ENCODE peak calls at places on chromosomes 16 and 17, in ten cellular contexts. One of them, this sample, is unnamed.
A peak's percentile ranks its signal among the peaks of the same experiment; 100 is the strongest.

GRCh38 chr16:49649013-49649785 is 206.7 kb downstream of the ZNF423 start:
- DNase-seq in activated T-cell treated with anti-CD3 and anti-CD28 coated beads for 4 hours: no peak
- DNase-seq in HAP-1: no peak
- DNase-seq in neural progenitor cell: no peak
- DNase-seq in NCI-H446 treated with DMSO at 0.1 percent for 48 hours: no peak
- DNase-seq in SK-N-DZ: no peak
- DNase-seq in heart right ventricle: no peak
- DNase-seq in GM03348: no peak
- DNase-seq in NCI-H2081: no peak
- DNase-seq in stimulated activated CD4-positive, alpha-beta T cell treated with anti-CD3 and anti-CD28 coated beads, Interleukin-1b, Interleukin-23, amount 100 ng/mL, for 24 hours: no peak
- DNase-seq in this sample: no peak

GRCh38 chr17:72111374-72111773 is 9.4 kb upstream of the SOX9 start:
- DNase-seq in activated T-cell treated with anti-CD3 and anti-CD28 coated beads for 4 hours: no peak
- DNase-seq in HAP-1: no peak
- DNase-seq in neural progenitor cell: peak; percentile 37
- DNase-seq in NCI-H446 treated with DMSO at 0.1 percent for 48 hours: no peak
- DNase-seq in SK-N-DZ: peak; percentile 52
- DNase-seq in heart right ventricle: no peak
- DNase-seq in GM03348: no peak
- DNase-seq in NCI-H2081: peak; percentile 47
- DNase-seq in stimulated activated CD4-positive, alpha-beta T cell treated with anti-CD3 and anti-CD28 coated beads, Interleukin-1b, Interleukin-23, amount 100 ng/mL, for 24 hours: no peak
- DNase-seq in this sample: no peak

GRCh38 chr17:41885733-41886132 is 20.5 kb upstream of the KLHL11 start:
- DNase-seq in activated T-cell treated with anti-CD3 and anti-CD28 coated beads for 4 hours: no peak
- DNase-seq in HAP-1: no peak
- DNase-seq in neural progenitor cell: peak; percentile 90
- DNase-seq in NCI-H446 treated with DMSO at 0.1 percent for 48 hours: no peak
- DNase-seq in SK-N-DZ: no peak
- DNase-seq in heart right ventricle: no peak
- DNase-seq in GM03348: no peak
- DNase-seq in NCI-H2081: no peak
- DNase-seq in stimulated activated CD4-positive, alpha-beta T cell treated with anti-CD3 and anti-CD28 coated beads, Interleukin-1b, Interleukin-23, amount 100 ng/mL, for 24 hours: no peak
- DNase-seq in this sample: no peak

GRCh38 chr16:57958544-57958943 is 12.4 kb downstream of the CNGB1 start:
- DNase-seq in activated T-cell treated with anti-CD3 and anti-CD28 coated beads for 4 hours: no peak
- DNase-seq in HAP-1: no peak
- DNase-seq in neural progenitor cell: no peak
- DNase-seq in NCI-H446 treated with DMSO at 0.1 percent for 48 hours: no peak
- DNase-seq in SK-N-DZ: no peak
- DNase-seq in heart right ventricle: no peak
- DNase-seq in GM03348: no peak
- DNase-seq in NCI-H2081: no peak
- DNase-seq in stimulated activated CD4-positive, alpha-beta T cell treated with anti-CD3 and anti-CD28 coated beads, Interleukin-1b, Interleukin-23, amount 100 ng/mL, for 24 hours: no peak
- DNase-seq in this sample: no peak

GRCh38 chr16:4500283-4500682 is 24.1 kb downstream of the HMOX2 start:
- DNase-seq in activated T-cell treated with anti-CD3 and anti-CD28 coated beads for 4 hours: no peak
- DNase-seq in HAP-1: no peak
- DNase-seq in neural progenitor cell: no peak
- DNase-seq in NCI-H446 treated with DMSO at 0.1 percent for 48 hours: no peak
- DNase-seq in SK-N-DZ: no peak
- DNase-seq in heart right ventricle: no peak
- DNase-seq in GM03348: peak; percentile 86
- DNase-seq in NCI-H2081: no peak
- DNase-seq in stimulated activated CD4-positive, alpha-beta T cell treated with anti-CD3 and anti-CD28 coated beads, Interleukin-1b, Interleukin-23, amount 100 ng/mL, for 24 hours: no peak
- DNase-seq in this sample: no peak

GRCh38 chr17:54948380-54948779 is 20.1 kb downstream of the COX11 start:
- DNase-seq in activated T-cell treated with anti-CD3 and anti-CD28 coated beads for 4 hours: no peak
- DNase-seq in HAP-1: no peak
- DNase-seq in neural progenitor cell: no peak
- DNase-seq in NCI-H446 treated with DMSO at 0.1 percent for 48 hours: no peak
- DNase-seq in SK-N-DZ: no peak
- DNase-seq in heart right ventricle: no peak
- DNase-seq in GM03348: peak; percentile 79
- DNase-seq in NCI-H2081: no peak
- DNase-seq in stimulated activated CD4-positive, alpha-beta T cell treated with anti-CD3 and anti-CD28 coated beads, Interleukin-1b, Interleukin-23, amount 100 ng/mL, for 24 hours: no peak
- DNase-seq in this sample: no peak

GRCh38 chr16:2331199-2331931 is 9.2 kb downstream of the ABCA3 start:
- DNase-seq in activated T-cell treated with anti-CD3 and anti-CD28 coated beads for 4 hours: no peak
- DNase-seq in HAP-1: no peak
- DNase-seq in neural progenitor cell: no peak
- DNase-seq in NCI-H446 treated with DMSO at 0.1 percent for 48 hours: no peak
- DNase-seq in SK-N-DZ: no peak
- DNase-seq in heart right ventricle: no peak
- DNase-seq in GM03348: no peak
- DNase-seq in NCI-H2081: no peak
- DNase-seq in stimulated activated CD4-positive, alpha-beta T cell treated with anti-CD3 and anti-CD28 coated beads, Interleukin-1b, Interleukin-23, amount 100 ng/mL, for 24 hours: no peak
- DNase-seq in this sample: no peak

GRCh38 chr16:70808371-70808770 is 7.4 kb upstream of the VAC14 start:
- DNase-seq in activated T-cell treated with anti-CD3 and anti-CD28 coated beads for 4 hours: no peak
- DNase-seq in HAP-1: no peak
- DNase-seq in neural progenitor cell: no peak
- DNase-seq in NCI-H446 treated with DMSO at 0.1 percent for 48 hours: no peak
- DNase-seq in SK-N-DZ: no peak
- DNase-seq in heart right ventricle: no peak
- DNase-seq in GM03348: no peak
- DNase-seq in NCI-H2081: no peak
- DNase-seq in stimulated activated CD4-positive, alpha-beta T cell treated with anti-CD3 and anti-CD28 coated beads, Interleukin-1b, Interleukin-23, amount 100 ng/mL, for 24 hours: no peak
- DNase-seq in this sample: no peak

GRCh38 chr16:87016056-87016455 is 301.1 kb downstream of the C16orf95 start:
- DNase-seq in activated T-cell treated with anti-CD3 and anti-CD28 coated beads for 4 hours: no peak
- DNase-seq in HAP-1: no peak
- DNase-seq in neural progenitor cell: no peak
- DNase-seq in NCI-H446 treated with DMSO at 0.1 percent for 48 hours: no peak
- DNase-seq in SK-N-DZ: no peak
- DNase-seq in heart right ventricle: no peak
- DNase-seq in GM03348: no peak
- DNase-seq in NCI-H2081: no peak
- DNase-seq in stimulated activated CD4-positive, alpha-beta T cell treated with anti-CD3 and anti-CD28 coated beads, Interleukin-1b, Interleukin-23, amount 100 ng/mL, for 24 hours: no peak
- DNase-seq in this sample: no peak

GRCh38 chr16:69073181-69073669 is 32.2 kb upstream of the HAS3 start:
- DNase-seq in activated T-cell treated with anti-CD3 and anti-CD28 coated beads for 4 hours: no peak
- DNase-seq in HAP-1: no peak
- DNase-seq in neural progenitor cell: no peak
- DNase-seq in NCI-H446 treated with DMSO at 0.1 percent for 48 hours: no peak
- DNase-seq in SK-N-DZ: no peak
- DNase-seq in heart right ventricle: no peak
- DNase-seq in GM03348: peak; percentile 79
- DNase-seq in NCI-H2081: no peak
- DNase-seq in stimulated activated CD4-positive, alpha-beta T cell treated with anti-CD3 and anti-CD28 coated beads, Interleukin-1b, Interleukin-23, amount 100 ng/mL, for 24 hours: no peak
- DNase-seq in this sample: no peak

GRCh38 chr17:43613911-43614310 is 47.8 kb downstream of the MEOX1 start:
- DNase-seq in activated T-cell treated with anti-CD3 and anti-CD28 coated beads for 4 hours: no peak
- DNase-seq in HAP-1: no peak
- DNase-seq in neural progenitor cell: no peak
- DNase-seq in NCI-H446 treated with DMSO at 0.1 percent for 48 hours: no peak
- DNase-seq in SK-N-DZ: no peak
- DNase-seq in heart right ventricle: no peak
- DNase-seq in GM03348: no peak
- DNase-seq in NCI-H2081: no peak
- DNase-seq in stimulated activated CD4-positive, alpha-beta T cell treated with anti-CD3 and anti-CD28 coated beads, Interleukin-1b, Interleukin-23, amount 100 ng/mL, for 24 hours: no peak
- DNase-seq in this sample: no peak

GRCh38 chr16:56195151-56195550 is 3.9 kb downstream of the GNAO1 start:
- DNase-seq in activated T-cell treated with anti-CD3 and anti-CD28 coated beads for 4 hours: no peak
- DNase-seq in HAP-1: no peak
- DNase-seq in neural progenitor cell: no peak
- DNase-seq in NCI-H446 treated with DMSO at 0.1 percent for 48 hours: peak; percentile 4
- DNase-seq in SK-N-DZ: no peak
- DNase-seq in heart right ventricle: no peak
- DNase-seq in GM03348: no peak
- DNase-seq in NCI-H2081: no peak
- DNase-seq in stimulated activated CD4-positive, alpha-beta T cell treated with anti-CD3 and anti-CD28 coated beads, Interleukin-1b, Interleukin-23, amount 100 ng/mL, for 24 hours: no peak
- DNase-seq in this sample: no peak

GRCh38 chr17:8066841-8067775 is 20.4 kb downstream of the ALOX12B start:
- DNase-seq in activated T-cell treated with anti-CD3 and anti-CD28 coated beads for 4 hours: no peak
- DNase-seq in HAP-1: no peak
- DNase-seq in neural progenitor cell: peak; percentile 32
- DNase-seq in NCI-H446 treated with DMSO at 0.1 percent for 48 hours: no peak
- DNase-seq in SK-N-DZ: no peak
- DNase-seq in heart right ventricle: no peak
- DNase-seq in GM03348: no peak
- DNase-seq in NCI-H2081: no peak
- DNase-seq in stimulated activated CD4-positive, alpha-beta T cell treated with anti-CD3 and anti-CD28 coated beads, Interleukin-1b, Interleukin-23, amount 100 ng/mL, for 24 hours: no peak
- DNase-seq in this sample: no peak

GRCh38 chr17:45895304-45895968 is 1.1 kb downstream of the MAPT start:
- DNase-seq in activated T-cell treated with anti-CD3 and anti-CD28 coated beads for 4 hours: no peak
- DNase-seq in HAP-1: no peak
- DNase-seq in neural progenitor cell: peak; percentile 73
- DNase-seq in NCI-H446 treated with DMSO at 0.1 percent for 48 hours: peak; percentile 46
- DNase-seq in SK-N-DZ: peak; percentile 71
- DNase-seq in heart right ventricle: no peak
- DNase-seq in GM03348: no peak
- DNase-seq in NCI-H2081: peak; percentile 93
- DNase-seq in stimulated activated CD4-positive, alpha-beta T cell treated with anti-CD3 and anti-CD28 coated beads, Interleukin-1b, Interleukin-23, amount 100 ng/mL, for 24 hours: peak; percentile 1
- DNase-seq in this sample: no peak

GRCh38 chr17:29273924-29274323 is 20.0 kb downstream of the NUFIP2 start:
- DNase-seq in activated T-cell treated with anti-CD3 and anti-CD28 coated beads for 4 hours: no peak
- DNase-seq in HAP-1: no peak
- DNase-seq in neural progenitor cell: no peak
- DNase-seq in NCI-H446 treated with DMSO at 0.1 percent for 48 hours: no peak
- DNase-seq in SK-N-DZ: no peak
- DNase-seq in heart right ventricle: no peak
- DNase-seq in GM03348: no peak
- DNase-seq in NCI-H2081: no peak
- DNase-seq in stimulated activated CD4-positive, alpha-beta T cell treated with anti-CD3 and anti-CD28 coated beads, Interleukin-1b, Interleukin-23, amount 100 ng/mL, for 24 hours: no peak
- DNase-seq in this sample: no peak

GRCh38 chr16:23496826-23497542 is 13.3 kb downstream of the GGA2 start:
- DNase-seq in activated T-cell treated with anti-CD3 and anti-CD28 coated beads for 4 hours: no peak
- DNase-seq in HAP-1: no peak
- DNase-seq in neural progenitor cell: no peak
- DNase-seq in NCI-H446 treated with DMSO at 0.1 percent for 48 hours: no peak
- DNase-seq in SK-N-DZ: no peak
- DNase-seq in heart right ventricle: no peak
- DNase-seq in GM03348: peak; percentile 82
- DNase-seq in NCI-H2081: no peak
- DNase-seq in stimulated activated CD4-positive, alpha-beta T cell treated with anti-CD3 and anti-CD28 coated beads, Interleukin-1b, Interleukin-23, amount 100 ng/mL, for 24 hours: no peak
- DNase-seq in this sample: no peak

GRCh38 chr17:77942111-77942988 is 16.2 kb upstream of the TNRC6C start:
- DNase-seq in activated T-cell treated with anti-CD3 and anti-CD28 coated beads for 4 hours: no peak
- DNase-seq in HAP-1: no peak
- DNase-seq in neural progenitor cell: peak; percentile 53
- DNase-seq in NCI-H446 treated with DMSO at 0.1 percent for 48 hours: no peak
- DNase-seq in SK-N-DZ: no peak
- DNase-seq in heart right ventricle: peak; percentile 18
- DNase-seq in GM03348: no peak
- DNase-seq in NCI-H2081: no peak
- DNase-seq in stimulated activated CD4-positive, alpha-beta T cell treated with anti-CD3 and anti-CD28 coated beads, Interleukin-1b, Interleukin-23, amount 100 ng/mL, for 24 hours: no peak
- DNase-seq in this sample: no peak

GRCh38 chr16:86536621-86537020 is 18.4 kb downstream of the MTHFSD start:
- DNase-seq in activated T-cell treated with anti-CD3 and anti-CD28 coated beads for 4 hours: no peak
- DNase-seq in HAP-1: no peak
- DNase-seq in neural progenitor cell: no peak
- DNase-seq in NCI-H446 treated with DMSO at 0.1 percent for 48 hours: no peak
- DNase-seq in SK-N-DZ: no peak
- DNase-seq in heart right ventricle: no peak
- DNase-seq in GM03348: no peak
- DNase-seq in NCI-H2081: no peak
- DNase-seq in stimulated activated CD4-positive, alpha-beta T cell treated with anti-CD3 and anti-CD28 coated beads, Interleukin-1b, Interleukin-23, amount 100 ng/mL, for 24 hours: no peak
- DNase-seq in this sample: no peak

GRCh38 chr16:84617631-84618427 is at the start of gene COTL1:
- DNase-seq in activated T-cell treated with anti-CD3 and anti-CD28 coated beads for 4 hours: peak; percentile 96
- DNase-seq in HAP-1: peak; percentile 84
- DNase-seq in neural progenitor cell: peak; percentile 98
- DNase-seq in NCI-H446 treated with DMSO at 0.1 percent for 48 hours: peak; percentile 70
- DNase-seq in SK-N-DZ: peak; percentile 85
- DNase-seq in heart right ventricle: peak; percentile 97
- DNase-seq in GM03348: peak; percentile 98
- DNase-seq in NCI-H2081: peak; percentile 85
- DNase-seq in stimulated activated CD4-positive, alpha-beta T cell treated with anti-CD3 and anti-CD28 coated beads, Interleukin-1b, Interleukin-23, amount 100 ng/mL, for 24 hours: peak; percentile 95
- DNase-seq in this sample: peak; percentile 92

GRCh38 chr16:2166263-2167080 is 10.9 kb downstream of the TRAF7 start:
- DNase-seq in activated T-cell treated with anti-CD3 and anti-CD28 coated beads for 4 hours: no peak
- DNase-seq in HAP-1: no peak
- DNase-seq in neural progenitor cell: no peak
- DNase-seq in NCI-H446 treated with DMSO at 0.1 percent for 48 hours: no peak
- DNase-seq in SK-N-DZ: no peak
- DNase-seq in heart right ventricle: no peak
- DNase-seq in GM03348: no peak
- DNase-seq in NCI-H2081: no peak
- DNase-seq in stimulated activated CD4-positive, alpha-beta T cell treated with anti-CD3 and anti-CD28 coated beads, Interleukin-1b, Interleukin-23, amount 100 ng/mL, for 24 hours: no peak
- DNase-seq in this sample: no peak

GRCh38 chr16:82220541-82220940 is 50.5 kb upstream of the MPHOSPH6 start:
- DNase-seq in activated T-cell treated with anti-CD3 and anti-CD28 coated beads for 4 hours: no peak
- DNase-seq in HAP-1: no peak
- DNase-seq in neural progenitor cell: no peak
- DNase-seq in NCI-H446 treated with DMSO at 0.1 percent for 48 hours: no peak
- DNase-seq in SK-N-DZ: no peak
- DNase-seq in heart right ventricle: no peak
- DNase-seq in GM03348: no peak
- DNase-seq in NCI-H2081: no peak
- DNase-seq in stimulated activated CD4-positive, alpha-beta T cell treated with anti-CD3 and anti-CD28 coated beads, Interleukin-1b, Interleukin-23, amount 100 ng/mL, for 24 hours: no peak
- DNase-seq in this sample: no peak

GRCh38 chr17:78697122-78697845 is 84.8 kb downstream of the CYTH1 start:
- DNase-seq in activated T-cell treated with anti-CD3 and anti-CD28 coated beads for 4 hours: no peak
- DNase-seq in HAP-1: no peak
- DNase-seq in neural progenitor cell: no peak
- DNase-seq in NCI-H446 treated with DMSO at 0.1 percent for 48 hours: no peak
- DNase-seq in SK-N-DZ: no peak
- DNase-seq in heart right ventricle: no peak
- DNase-seq in GM03348: peak; percentile 83
- DNase-seq in NCI-H2081: no peak
- DNase-seq in stimulated activated CD4-positive, alpha-beta T cell treated with anti-CD3 and anti-CD28 coated beads, Interleukin-1b, Interleukin-23, amount 100 ng/mL, for 24 hours: no peak
- DNase-seq in this sample: no peak

GRCh38 chr17:82675476-82676245 is 22.8 kb downstream of the RAB40B start:
- DNase-seq in activated T-cell treated with anti-CD3 and anti-CD28 coated beads for 4 hours: no peak
- DNase-seq in HAP-1: no peak
- DNase-seq in neural progenitor cell: no peak
- DNase-seq in NCI-H446 treated with DMSO at 0.1 percent for 48 hours: no peak
- DNase-seq in SK-N-DZ: no peak
- DNase-seq in heart right ventricle: no peak
- DNase-seq in GM03348: no peak
- DNase-seq in NCI-H2081: no peak
- DNase-seq in stimulated activated CD4-positive, alpha-beta T cell treated with anti-CD3 and anti-CD28 coated beads, Interleukin-1b, Interleukin-23, amount 100 ng/mL, for 24 hours: no peak
- DNase-seq in this sample: no peak

GRCh38 chr17:19414396-19415280 is 3.6 kb downstream of the RNF112 start:
- DNase-seq in activated T-cell treated with anti-CD3 and anti-CD28 coated beads for 4 hours: no peak
- DNase-seq in HAP-1: no peak
- DNase-seq in neural progenitor cell: no peak
- DNase-seq in NCI-H446 treated with DMSO at 0.1 percent for 48 hours: no peak
- DNase-seq in SK-N-DZ: peak; percentile 34
- DNase-seq in heart right ventricle: no peak
- DNase-seq in GM03348: no peak
- DNase-seq in NCI-H2081: no peak
- DNase-seq in stimulated activated CD4-positive, alpha-beta T cell treated with anti-CD3 and anti-CD28 coated beads, Interleukin-1b, Interleukin-23, amount 100 ng/mL, for 24 hours: no peak
- DNase-seq in this sample: no peak

GRCh38 chr16:87576191-87576590 is 26.1 kb upstream of the JPH3 start:
- DNase-seq in activated T-cell treated with anti-CD3 and anti-CD28 coated beads for 4 hours: no peak
- DNase-seq in HAP-1: no peak
- DNase-seq in neural progenitor cell: peak; percentile 44
- DNase-seq in NCI-H446 treated with DMSO at 0.1 percent for 48 hours: no peak
- DNase-seq in SK-N-DZ: no peak
- DNase-seq in heart right ventricle: no peak
- DNase-seq in GM03348: no peak
- DNase-seq in NCI-H2081: no peak
- DNase-seq in stimulated activated CD4-positive, alpha-beta T cell treated with anti-CD3 and anti-CD28 coated beads, Interleukin-1b, Interleukin-23, amount 100 ng/mL, for 24 hours: no peak
- DNase-seq in this sample: no peak

GRCh38 chr16:2964416-2965223 is 545 bp downstream of the KREMEN2 start:
- DNase-seq in activated T-cell treated with anti-CD3 and anti-CD28 coated beads for 4 hours: no peak
- DNase-seq in HAP-1: peak; percentile 89
- DNase-seq in neural progenitor cell: peak; percentile 96
- DNase-seq in NCI-H446 treated with DMSO at 0.1 percent for 48 hours: peak; percentile 47
- DNase-seq in SK-N-DZ: peak; percentile 92
- DNase-seq in heart right ventricle: no peak
- DNase-seq in GM03348: peak; percentile 37
- DNase-seq in NCI-H2081: peak; percentile 67
- DNase-seq in stimulated activated CD4-positive, alpha-beta T cell treated with anti-CD3 and anti-CD28 coated beads, Interleukin-1b, Interleukin-23, amount 100 ng/mL, for 24 hours: no peak
- DNase-seq in this sample: no peak

GRCh38 chr16:56923481-56923880 is 8.5 kb upstream of the HERPUD1 start:
- DNase-seq in activated T-cell treated with anti-CD3 and anti-CD28 coated beads for 4 hours: no peak
- DNase-seq in HAP-1: no peak
- DNase-seq in neural progenitor cell: no peak
- DNase-seq in NCI-H446 treated with DMSO at 0.1 percent for 48 hours: no peak
- DNase-seq in SK-N-DZ: no peak
- DNase-seq in heart right ventricle: no peak
- DNase-seq in GM03348: no peak
- DNase-seq in NCI-H2081: no peak
- DNase-seq in stimulated activated CD4-positive, alpha-beta T cell treated with anti-CD3 and anti-CD28 coated beads, Interleukin-1b, Interleukin-23, amount 100 ng/mL, for 24 hours: no peak
- DNase-seq in this sample: no peak

GRCh38 chr17:48577330-48577945 is 712 bp downstream of the HOXB4 start:
- DNase-seq in activated T-cell treated with anti-CD3 and anti-CD28 coated beads for 4 hours: no peak
- DNase-seq in HAP-1: no peak
- DNase-seq in neural progenitor cell: no peak
- DNase-seq in NCI-H446 treated with DMSO at 0.1 percent for 48 hours: no peak
- DNase-seq in SK-N-DZ: no peak
- DNase-seq in heart right ventricle: no peak
- DNase-seq in GM03348: no peak
- DNase-seq in NCI-H2081: peak; percentile 43
- DNase-seq in stimulated activated CD4-positive, alpha-beta T cell treated with anti-CD3 and anti-CD28 coated beads, Interleukin-1b, Interleukin-23, amount 100 ng/mL, for 24 hours: no peak
- DNase-seq in this sample: no peak